ENCODE peak calls at places on chromosomes 12 and 14, in nine cellular contexts. M, W, L, O, H, X, R, Y and F are unnamed samples.
A peak's percentile ranks its signal among the peaks of the same experiment; 100 is the strongest.

GRCh38 chr14:78836777-78837176 is 666.6 kb downstream of the NRXN3 start:
- DNase-seq in W (peak; percentile 57), L (peak; percentile 72), O (no peak), R (peak; percentile 53), Y (peak; percentile 39), H (no peak), X (peak; percentile 60), M (peak; percentile 54), F (peak; percentile 23)

GRCh38 chr14:23694085-23694975 is 58.2 kb downstream of the DHRS2 start:
- DNase-seq in R (peak; percentile 82), L (no peak), H (no peak), M (peak; percentile 16), Y (no peak), W (peak; percentile 74), X (peak; percentile 3), O (no peak), F (no peak)

GRCh38 chr14:102492523-102492910 is 17.1 kb downstream of the ANKRD9 start:
- DNase-seq in M (no peak), H (peak; percentile 67), Y (no peak), L (no peak), O (no peak), X (no peak), W (no peak), R (no peak), F (no peak)

GRCh38 chr14:52124791-52125661 is 56.2 kb upstream of the NID2 start:
- DNase-seq in L (no peak), X (peak; percentile 3), M (peak; percentile 23), W (peak; percentile 87), R (peak; percentile 89), Y (no peak), O (no peak), H (no peak), F (no peak)

GRCh38 chr12:94427520-94428381 is 31.9 kb downstream of the CEP83 start:
- DNase-seq in O (no peak), X (peak; percentile 61), R (peak; percentile 87), H (no peak), M (no peak), L (no peak), Y (no peak), W (peak; percentile 93), F (no peak)

GRCh38 chr12:31570880-31571279 is 20.1 kb downstream of the DENND5B start:
- DNase-seq in H (no peak), L (no peak), X (no peak), R (no peak), O (no peak), W (peak; percentile 40), M (no peak), Y (no peak), F (no peak)

GRCh38 chr12:64560395-64561301 is 49.6 kb upstream of the RASSF3 start:
- DNase-seq in H (no peak), R (peak; percentile 93), O (no peak), X (peak; percentile 22), W (peak; percentile 90), L (no peak), Y (no peak), M (peak; percentile 56), F (no peak)

GRCh38 chr12:110927545-110927944 is 7.2 kb upstream of the MYL2 start:
- DNase-seq in M (no peak), H (no peak), L (no peak), O (no peak), R (no peak), X (no peak), Y (no peak), W (no peak), F (no peak)

GRCh38 chr12:123058980-123059379 is 78.5 kb downstream of the ARL6IP4 start:
- DNase-seq in O (no peak), W (no peak), Y (no peak), L (no peak), H (no peak), M (no peak), X (peak; percentile 28), R (peak; percentile 58), F (no peak)

GRCh38 chr12:42859612-42860011 is 270.1 kb upstream of the PRICKLE1 start:
- DNase-seq in H (no peak), W (peak; percentile 50), M (no peak), O (no peak), X (no peak), L (no peak), R (no peak), Y (no peak), F (no peak)

GRCh38 chr12:32489070-32489469 is 89.7 kb downstream of the FGD4 start:
- DNase-seq in R (no peak), H (no peak), M (no peak), L (no peak), W (no peak), O (no peak), Y (no peak), X (no peak), F (no peak)

GRCh38 chr12:29595071-29595755 is 97.7 kb upstream of the OVCH1 start:
- DNase-seq in X (no peak), R (no peak), L (no peak), W (no peak), M (no peak), Y (no peak), O (no peak), H (no peak), F (no peak)

GRCh38 chr12:29589271-29589670 is 91.8 kb upstream of the OVCH1 start:
- DNase-seq in X (no peak), W (no peak), M (no peak), O (no peak), L (no peak), H (no peak), Y (no peak), R (no peak), F (no peak)

GRCh38 chr12:29593001-29593400 is 95.5 kb upstream of the OVCH1 start:
- DNase-seq in L (no peak), R (no peak), M (no peak), W (no peak), H (no peak), Y (no peak), O (no peak), X (no peak), F (no peak)

GRCh38 chr12:29589852-29590251 is 92.4 kb upstream of the OVCH1 start:
- DNase-seq in X (no peak), M (no peak), H (no peak), Y (no peak), W (peak; percentile 39), L (no peak), R (no peak), O (no peak), F (no peak)

GRCh38 chr12:29591140-29592020 is 93.9 kb upstream of the OVCH1 start:
- DNase-seq in Y (no peak), L (peak; percentile 25), O (no peak), X (no peak), R (peak; percentile 9), W (peak; percentile 70), M (no peak), H (no peak), F (no peak)
- TF ChIP-seq CTCF in Y (no peak), L (peak; percentile 62), O (no peak), X (no peak), R (peak; percentile 38), W (peak; percentile 64), M (no peak), H (no peak), F (no peak)

GRCh38 chr12:102918840-102919239 is 1.8 kb upstream of the PAH start:
- DNase-seq in L (no peak), M (no peak), W (no peak), H (no peak), X (no peak), R (no peak), Y (no peak), O (no peak), F (no peak)

GRCh38 chr12:102920271-102920670 is 3.2 kb upstream of the PAH start:
- DNase-seq in L (no peak), H (no peak), M (no peak), O (no peak), R (no peak), X (no peak), W (no peak), Y (no peak), F (no peak)

GRCh38 chr12:102913453-102914226 is 3.4 kb downstream of the PAH start:
- DNase-seq in X (no peak), R (no peak), O (no peak), L (no peak), H (no peak), W (no peak), Y (no peak), M (no peak), F (no peak)

GRCh38 chr12:102916252-102917025 is 605 bp downstream of the PAH start:
- DNase-seq in W (no peak), O (no peak), R (no peak), L (no peak), X (no peak), H (no peak), M (no peak), Y (no peak), F (no peak)

GRCh38 chr12:102917026-102917787 is at the start of gene PAH:
- DNase-seq in R (no peak), W (no peak), M (no peak), X (peak; percentile 64), Y (peak; percentile 4), O (no peak), H (peak; percentile 79), L (no peak), F (no peak)
- TF ChIP-seq CTCF in R (no peak), W (no peak), M (no peak), X (no peak), Y (no peak), O (no peak), H (no peak), L (peak; percentile 34), F (no peak)

GRCh38 chr12:79420146-79420618 is 270.6 kb downstream of the PAWR start:
- DNase-seq in X (peak; percentile 34), M (peak; percentile 62), H (no peak), R (peak; percentile 98), Y (peak; percentile 14), O (no peak), L (no peak), W (peak; percentile 92), F (no peak)
- TF ChIP-seq CTCF in X (peak; percentile 32), M (peak; percentile 59), H (no peak), R (peak; percentile 75), Y (peak; percentile 73), O (no peak), L (peak; percentile 68), W (peak; percentile 68), F (no peak)

GRCh38 chr12:113477171-113477841 is 5.6 kb upstream of the LHX5 start:
- DNase-seq in W (no peak), X (no peak), L (no peak), R (no peak), H (no peak), Y (no peak), M (no peak), O (no peak), F (no peak)
- TF ChIP-seq CTCF in W (no peak), X (no peak), L (no peak), R (no peak), H (no peak), Y (no peak), M (no peak), O (no peak), F (no peak)

DNA sequence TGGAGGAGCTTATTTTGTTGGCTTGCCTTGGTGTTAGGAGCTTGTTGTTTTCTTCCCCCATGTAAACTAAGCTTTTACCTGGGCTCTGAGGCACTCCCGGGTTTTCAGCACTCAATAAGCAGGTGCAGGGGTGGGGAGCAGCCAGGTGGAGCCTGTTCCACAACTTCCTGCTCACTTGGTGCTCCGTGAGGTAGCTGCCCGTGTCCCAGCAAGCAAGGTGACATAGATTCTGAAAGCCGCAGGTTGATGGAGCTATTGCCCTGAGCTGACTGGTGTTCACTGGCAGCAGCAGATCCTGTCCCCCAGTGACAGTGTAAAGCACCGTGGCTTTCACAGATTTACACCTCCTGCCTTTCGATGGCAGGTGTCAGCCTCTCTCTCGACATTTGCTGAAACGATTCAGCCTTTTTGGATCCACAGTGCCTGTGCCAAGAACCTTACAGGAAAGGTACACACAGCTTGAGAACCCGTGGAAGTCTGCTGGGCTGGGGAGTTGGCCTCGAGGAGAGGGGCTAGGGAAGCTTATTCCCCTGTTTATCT is 295.7 kb upstream of the FKBP4 start:
- DNase-seq in W (no peak), Y (peak; percentile 1), L (no peak), R (no peak), X (no peak), O (no peak), H (no peak), M (no peak), F (no peak)
- TF ChIP-seq CTCF in W (no peak), Y (no peak), L (no peak), R (no peak), X (no peak), O (no peak), H (no peak), M (no peak), F (no peak)